ENCODE peak calls at places on chromosomes 3 and 15, in nine cellular contexts. X is H9; W is CD4-positive, alpha-beta T cell; Q is colonic mucosa; G is aorta; B is CD8-positive, alpha-beta memory T cell; V is HAP-1; Z is astrocyte; P is IMR-90. O is an unnamed sample.

GRCh38 chr3:119288669-119289068 is 5.5 kb upstream of the ARHGAP31 start:
- DNase-seq in W (no peak), Q (no peak), X (no peak), V (no peak), P (no peak), G (no peak), Z (no peak), B (no peak), O (no peak)

GRCh38 chr15:29123171-29123570 is 146.5 kb downstream of the NSMCE3 start:
- DNase-seq in B (no peak), Q (no peak), W (no peak), V (no peak), X (no peak), P (no peak), G (peak; percentile 73), Z (no peak), O (no peak)

GRCh38 chr3:28973621-28974020 is 307.2 kb upstream of the RBMS3 start:
- DNase-seq in Q (no peak), V (no peak), B (no peak), P (no peak), X (no peak), Z (peak; percentile 77), W (no peak), G (no peak), O (no peak)

GRCh38 chr3:160763073-160763472 is 7.0 kb downstream of the PPM1L start:
- DNase-seq in X (no peak), G (no peak), P (no peak), W (no peak), Q (no peak), Z (no peak), V (no peak), B (no peak), O (no peak)

GRCh38 chr15:77186518-77187095 is 115.7 kb upstream of the TSPAN3 start:
- DNase-seq in Z (peak; percentile 9), G (no peak), P (peak; percentile 47), V (peak; percentile 36), W (no peak), B (no peak), Q (no peak), X (no peak), O (peak; percentile 8)

GRCh38 chr15:38079236-38079635 is 144.8 kb downstream of the TMCO5A start:
- DNase-seq in G (no peak), P (no peak), Z (no peak), Q (no peak), B (no peak), W (no peak), V (no peak), X (no peak), O (no peak)

GRCh38 chr3:62229201-62229600 is 144.1 kb downstream of the FEZF2 start:
- DNase-seq in P (no peak), Z (no peak), W (no peak), V (no peak), G (no peak), Q (no peak), X (no peak), B (no peak), O (no peak)

GRCh38 chr3:112346491-112347122 is 13.7 kb downstream of the CD200 start:
- DNase-seq in G (no peak), Z (no peak), Q (no peak), X (no peak), W (no peak), V (no peak), B (no peak), P (no peak), O (no peak)

GRCh38 chr3:77618686-77619085 is 578.8 kb downstream of the ROBO2 start:
- DNase-seq in X (no peak), G (no peak), B (no peak), V (no peak), W (no peak), Z (no peak), P (no peak), Q (no peak), O (no peak)

GRCh38 chr3:55884066-55884465 is 397.0 kb upstream of the WNT5A start:
- DNase-seq in G (no peak), W (no peak), Z (no peak), B (no peak), P (no peak), X (no peak), Q (no peak), V (no peak), O (no peak)

GRCh38 chr15:75695206-75695605 is 17.4 kb downstream of the CSPG4 start:
- DNase-seq in G (no peak), W (no peak), X (no peak), Z (no peak), Q (no peak), V (no peak), P (no peak), B (no peak), O (no peak)

GRCh38 chr3:45950686-45951600 is 7.7 kb downstream of the CXCR6 start:
- DNase-seq in X (no peak), V (no peak), W (peak; percentile 35), G (no peak), Z (no peak), B (no peak), P (no peak), Q (no peak), O (no peak)

GRCh38 chr15:57251941-57252340 is 124.4 kb upstream of the CGNL1 start:
- DNase-seq in V (no peak), G (no peak), W (no peak), Z (peak; percentile 55), X (no peak), B (no peak), Q (no peak), P (peak; percentile 60), O (no peak)

GRCh38 chr3:58214484-58215316 is 3.9 kb upstream of the DNASE1L3 start:
- DNase-seq in G (no peak), Q (no peak), P (peak; percentile 42), B (no peak), X (peak; percentile 47), V (no peak), W (no peak), Z (no peak), O (no peak)

GRCh38 chr3:136819784-136820640 is 1.1 kb downstream of the SLC35G2 start:
- DNase-seq in B (peak; percentile 30), Q (peak; percentile 36), W (peak; percentile 13), Z (peak; percentile 62), P (peak; percentile 69), X (peak; percentile 80), G (peak; percentile 84), V (peak; percentile 79), O (no peak)

DNA sequence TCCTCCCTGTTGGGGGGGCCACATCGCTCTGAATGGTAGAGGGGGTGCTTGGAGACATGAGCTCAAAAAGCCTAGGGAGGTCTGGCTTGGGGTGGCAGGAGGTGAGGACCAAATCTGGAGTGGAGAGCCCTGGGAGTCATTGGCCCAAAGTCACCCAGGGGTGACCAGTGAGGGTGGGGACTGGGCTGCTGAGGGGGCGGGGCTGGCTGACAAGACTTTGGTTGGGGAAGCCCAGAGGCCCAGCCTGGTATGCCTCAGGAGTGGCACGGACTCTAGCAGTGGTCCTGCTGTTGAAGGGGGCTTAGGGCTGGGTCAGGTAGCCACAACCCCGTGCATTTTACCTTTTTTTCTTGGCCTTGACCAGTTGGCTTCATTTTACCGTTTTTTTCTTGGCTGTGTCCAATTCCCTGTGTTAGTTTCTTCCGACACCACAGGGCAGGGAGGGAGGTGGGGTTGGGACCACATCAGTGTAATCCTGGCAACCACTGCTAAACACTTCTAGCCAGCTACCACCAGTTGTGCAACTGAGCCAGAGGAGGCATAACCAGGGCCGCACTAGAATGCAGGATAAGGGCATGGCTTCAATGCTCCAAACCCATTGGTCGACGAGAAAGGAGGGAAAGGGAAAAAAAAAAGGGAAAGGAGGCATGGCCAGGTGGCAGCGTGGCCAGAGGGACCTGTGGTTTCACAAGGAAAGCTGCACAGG is 105.3 kb upstream of the C2CD4B start:
- DNase-seq in X (no peak), P (no peak), V (no peak), W (no peak), Z (no peak), Q (no peak), G (no peak), B (no peak), O (no peak)
- H3K9me3 ChIP-seq in X (peaks cover 25% of the 10 kb centered on the region), P (peaks cover 26% of the 10 kb centered on the region), V (no peaks in the 10 kb centered on the region), W (peaks cover 38% of the 10 kb centered on the region), Z (peaks cover 24% of the 10 kb centered on the region), Q (peaks cover 5% of the 10 kb centered on the region), G (peaks cover 15% of the 10 kb centered on the region), B (peaks cover 6% of the 10 kb centered on the region), O (peaks cover 20% of the 10 kb centered on the region)

DNA sequence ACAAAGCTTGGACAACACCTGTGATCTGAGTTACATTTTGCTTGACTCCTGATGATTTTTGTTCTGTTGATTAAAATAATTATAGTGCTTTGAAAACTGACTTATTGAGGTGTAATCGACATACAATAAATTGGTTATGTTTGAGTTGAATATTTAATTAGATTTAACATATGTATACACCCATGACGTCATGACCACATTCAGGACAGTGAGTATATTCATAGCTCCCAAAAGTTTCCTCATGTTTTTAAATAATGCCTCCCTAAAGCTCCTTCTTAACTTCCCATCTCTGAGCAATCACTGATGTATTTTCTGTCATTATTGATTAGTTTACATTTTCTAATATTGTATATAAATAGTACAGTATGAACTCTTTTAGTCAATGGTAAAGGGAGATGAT is 801.2 kb downstream of the PDCD6IP start:
- DNase-seq in X (no peak), V (no peak), Q (no peak), W (no peak), Z (no peak), B (no peak), P (no peak), G (no peak), O (no peak)
- H3K9me3 ChIP-seq in X (no peaks in the 10 kb centered on the region), V (no peaks in the 10 kb centered on the region), Q (no peaks in the 10 kb centered on the region), W (no peaks in the 10 kb centered on the region), Z (no peaks in the 10 kb centered on the region), B (no peaks in the 10 kb centered on the region), P (peaks cover 6% of the 10 kb centered on the region), G (peaks cover 1% of the 10 kb centered on the region), O (peaks cover 7% of the 10 kb centered on the region)

DNA sequence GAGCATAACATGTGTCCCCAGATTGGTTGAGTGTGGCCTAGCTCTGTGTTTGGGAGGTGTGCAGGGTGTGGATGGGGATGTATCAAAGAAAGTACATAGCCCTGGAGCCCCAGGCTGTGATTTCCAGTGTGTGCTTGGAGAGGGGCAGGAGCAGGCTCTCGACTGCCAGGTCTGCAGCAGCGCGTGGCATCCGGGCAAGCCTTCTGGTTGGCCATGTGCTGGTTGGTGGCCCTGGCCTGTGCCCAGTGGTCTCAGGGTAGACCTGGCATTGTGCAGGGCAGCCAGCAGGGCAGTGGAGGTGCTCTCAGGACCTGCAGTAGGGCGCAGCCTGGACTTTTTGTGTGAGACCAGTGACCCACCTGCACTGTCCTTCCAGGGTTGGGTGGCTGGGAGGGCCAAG is 231.5 kb downstream of the UBE3A start:
- DNase-seq in B (no peak), V (no peak), P (no peak), Q (no peak), W (no peak), Z (no peak), G (no peak), X (no peak), O (no peak)
- H3K9me3 ChIP-seq in B (no peaks in the 10 kb centered on the region), V (no peaks in the 10 kb centered on the region), P (peaks cover 75% of the 10 kb centered on the region), Q (no peaks in the 10 kb centered on the region), W (peaks cover 8% of the 10 kb centered on the region), Z (peaks cover 11% of the 10 kb centered on the region), G (no peaks in the 10 kb centered on the region), X (peaks cover 56% of the 10 kb centered on the region), O (peaks cover 98% of the 10 kb centered on the region)

GRCh38 chr15:26311710-26312236 is 448.6 kb upstream of the ATP10A start:
- DNase-seq in P (no peak), V (no peak), Z (no peak), G (no peak), Q (no peak), W (no peak), X (no peak), B (no peak), O (no peak)

GRCh38 chr15:26318689-26319088 is 454.2 kb downstream of the GABRB3 start:
- DNase-seq in X (no peak), W (no peak), B (no peak), G (no peak), V (no peak), Q (no peak), Z (no peak), P (no peak), O (no peak)

GRCh38 chr15:26314577-26314976 is 451.4 kb upstream of the ATP10A start:
- DNase-seq in Z (no peak), W (no peak), G (no peak), V (no peak), P (no peak), B (no peak), Q (no peak), X (no peak), O (no peak)
- H3K9me3 ChIP-seq in Z (no peaks in the 10 kb centered on the region), W (peaks cover 3% of the 10 kb centered on the region), G (no peaks in the 10 kb centered on the region), V (no peaks in the 10 kb centered on the region), P (peaks cover 12% of the 10 kb centered on the region), B (no peaks in the 10 kb centered on the region), Q (no peaks in the 10 kb centered on the region), X (peaks cover 16% of the 10 kb centered on the region), O (peaks cover 14% of the 10 kb centered on the region)